ENCODE peak calls at places on chromosomes 1 and 21, in ten cellular contexts. K, X, B, Y, Q, R, I, G, N and J are unnamed samples.

GRCh38 chr1:30654188-30654587 is 69.2 kb downstream of the MATN1 start:
- DNase-seq in X (no peak), Q (no peak), I (no peak), B (no peak), N (no peak), Y (no peak), G (no peak), K (no peak), R (no peak), J (no peak)

GRCh38 chr1:225642177-225642576 is 10.7 kb downstream of the ENAH start:
- DNase-seq in X (no peak), R (no peak), Y (no peak), G (no peak), B (no peak), I (no peak), N (no peak), K (no peak), Q (no peak), J (no peak)

GRCh38 chr1:19372602-19373001 is 60.5 kb downstream of the SLC66A1 start:
- DNase-seq in G (no peak), X (no peak), Y (no peak), K (no peak), R (no peak), Q (no peak), B (no peak), N (no peak), I (no peak), J (no peak)

GRCh38 chr1:193036337-193037047 is 22.7 kb downstream of the UCHL5 start:
- DNase-seq in B (no peak), I (no peak), R (no peak), X (no peak), G (no peak), K (no peak), N (no peak), Y (no peak), Q (no peak), J (no peak)

GRCh38 chr1:89804646-89805237 is 16.1 kb upstream of the LRRC8D start:
- DNase-seq in Q (peak), N (peak), Y (peak), B (peak), I (no peak), R (peak), X (peak), K (peak), G (peak), J (peak)

GRCh38 chr1:153023109-153023508 is 7.9 kb upstream of the SPRR1B start:
- DNase-seq in Y (no peak), X (no peak), B (no peak), N (no peak), K (no peak), G (no peak), Q (no peak), I (no peak), R (no peak), J (no peak)

GRCh38 chr1:47703981-47704596 is 266.2 kb downstream of the FOXD2 start:
- DNase-seq in X (no peak), K (no peak), N (no peak), G (no peak), Y (no peak), I (peak), B (no peak), R (no peak), Q (no peak), J (no peak)

GRCh38 chr21:43975469-43976098 is 36.5 kb upstream of the TRAPPC10 start:
- DNase-seq in B (peak), K (peak), X (peak), R (peak), I (no peak), Q (peak), N (peak), Y (peak), G (peak), J (peak)

GRCh38 chr1:119676571-119677206 is 28.6 kb upstream of the ZNF697 start:
- DNase-seq in Q (no peak), K (no peak), N (no peak), R (no peak), X (no peak), I (no peak), Y (no peak), G (peak), B (no peak), J (no peak)

GRCh38 chr1:26991310-26992116 is 2.0 kb upstream of the TRNP1 start:
- DNase-seq in I (no peak), R (no peak), K (no peak), B (no peak), Q (no peak), X (no peak), G (no peak), Y (no peak), N (no peak), J (peak)